ENCODE peak calls at places on chromosomes 5 and 9, in five cellular contexts. X is mammary epithelial cell, Y is brain microvascular endothelial cell, U is IMR-90, H is upper lobe of right lung. T is an unnamed sample.

GRCh38 chr5:140966293-140967225 is at the start of gene PCDHAC2:
- DNase-seq in X (peak; percentile 68), Y (no peak), U (no peak), H (peak; percentile 87), T (peak; percentile 89)

GRCh38 chr5:11222169-11222568 is 461.1 kb upstream of the DAP start:
- DNase-seq in X (peak; percentile 27), Y (no peak), U (no peak), H (no peak), T (no peak)

GRCh38 chr9:1639166-1639565 is 376.0 kb upstream of the SMARCA2 start:
- DNase-seq in X (peak; percentile 11), Y (no peak), U (no peak), H (no peak), T (no peak)

GRCh38 chr5:159469496-159470370 is 139.4 kb upstream of the IL12B start:
- DNase-seq in X (no peak), Y (no peak), U (no peak), H (no peak), T (no peak)

GRCh38 chr9:27198175-27198574 is 89.2 kb downstream of the TEK start:
- DNase-seq in X (peak; percentile 23), Y (no peak), U (peak; percentile 38), H (no peak), T (peak; percentile 53)

GRCh38 chr9:83167126-83167525 is 104.2 kb upstream of the RASEF start:
- DNase-seq in X (peak; percentile 84), Y (no peak), U (no peak), H (no peak), T (no peak)

GRCh38 chr9:110050925-110051355 is 157.0 kb downstream of the C9orf152 start:
- DNase-seq in X (peak; percentile 91), Y (peak; percentile 89), U (peak; percentile 95), H (no peak), T (no peak)

GRCh38 chr9:129225815-129226214 is 47.8 kb upstream of the IER5L start:
- DNase-seq in X (peak; percentile 67), Y (peak; percentile 79), U (peak; percentile 73), H (peak; percentile 77), T (peak; percentile 89)

GRCh38 chr9:89702401-89702800 is 97.6 kb downstream of the GADD45G start:
- DNase-seq in X (no peak), Y (no peak), U (no peak), H (no peak), T (no peak)

GRCh38 chr9:101307524-101308213 is 77.1 kb downstream of the BAAT start:
- DNase-seq in X (peak; percentile 74), Y (no peak), U (no peak), H (no peak), T (no peak)

GRCh38 chr5:26757941-26758340 is 280.4 kb downstream of the CDH9 start:
- DNase-seq in X (no peak), Y (no peak), U (no peak), H (no peak), T (no peak)

GRCh38 chr9:93646640-93647178 is 70.3 kb downstream of the PHF2 start:
- DNase-seq in X (no peak), Y (no peak), U (no peak), H (peak; percentile 45), T (peak; percentile 41)

GRCh38 chr5:132465095-132465707 is 25.4 kb downstream of the IRF1 start:
- DNase-seq in X (no peak), Y (no peak), U (no peak), H (peak; percentile 54), T (no peak)

GRCh38 chr9:109497193-109498165 is 628 bp downstream of the PTPN3 start:
- DNase-seq in X (peak; percentile 77), Y (no peak), U (no peak), H (no peak), T (peak; percentile 67)

GRCh38 chr9:120484162-120484561 is 95.8 kb downstream of the CDK5RAP2 start:
- DNase-seq in X (no peak), Y (no peak), U (no peak), H (no peak), T (no peak)

GRCh38 chr5:67021522-67022316 is 174.9 kb downstream of the CD180 start:
- DNase-seq in X (peak; percentile 58), Y (no peak), U (peak; percentile 50), H (no peak), T (no peak)

GRCh38 chr9:69809304-69809863 is 11.2 kb upstream of the CFAP95 start:
- DNase-seq in X (peak; percentile 17), Y (no peak), U (peak; percentile 21), H (no peak), T (peak; percentile 77)

GRCh38 chr5:73625905-73626811 is at the start of gene ARHGEF28:
- DNase-seq in X (peak; percentile 82), Y (no peak), U (peak; percentile 28), H (peak; percentile 91), T (peak; percentile 83)

GRCh38 chr5:137015540-137016116 is 483.5 kb downstream of the SPOCK1 start:
- DNase-seq in X (no peak), Y (no peak), U (no peak), H (no peak), T (no peak)

GRCh38 chr5:133035224-133035623 is 8.9 kb upstream of the ZCCHC10 start:
- DNase-seq in X (no peak), Y (no peak), U (no peak), H (no peak), T (no peak)

GRCh38 chr5:157308826-157309465 is 43.0 kb downstream of the CYFIP2 start:
- DNase-seq in X (no peak), Y (peak; percentile 47), U (no peak), H (no peak), T (no peak)

GRCh38 chr5:114101153-114101552 is 260.7 kb upstream of the KCNN2 start:
- DNase-seq in X (peak; percentile 17), Y (peak; percentile 67), U (peak; percentile 80), H (no peak), T (no peak)

GRCh38 chr5:30343707-30344106 is 849.8 kb upstream of the CDH6 start:
- DNase-seq in X (no peak), Y (no peak), U (no peak), H (no peak), T (no peak)

GRCh38 chr5:149732500-149733128 is 2.5 kb downstream of the PPARGC1B start:
- DNase-seq in X (peak; percentile 40), Y (peak; percentile 32), U (no peak), H (peak; percentile 63), T (peak; percentile 73)

GRCh38 chr5:143051244-143052058 is 281.3 kb downstream of the ARHGAP26 start:
- DNase-seq in X (peak; percentile 73), Y (peak; percentile 73), U (peak; percentile 90), H (no peak), T (no peak)

GRCh38 chr9:35903049-35903448 is 3.0 kb upstream of the HRCT1 start:
- DNase-seq in X (peak; percentile 59), Y (peak; percentile 33), U (peak; percentile 65), H (no peak), T (peak; percentile 59)

GRCh38 chr9:134316444-134317160 is 9.7 kb upstream of the RXRA start:
- DNase-seq in X (peak; percentile 19), Y (no peak), U (peak; percentile 68), H (peak; percentile 65), T (no peak)

GRCh38 chr9:137694962-137695875 is 76.4 kb downstream of the EHMT1 start:
- DNase-seq in X (no peak), Y (peak; percentile 24), U (no peak), H (peak; percentile 79), T (peak; percentile 93)

GRCh38 chr9:136399176-136400037 is 563 bp downstream of the SNAPC4 start:
- DNase-seq in X (peak; percentile 26), Y (peak; percentile 19), U (no peak), H (no peak), T (peak; percentile 60)

DNA sequence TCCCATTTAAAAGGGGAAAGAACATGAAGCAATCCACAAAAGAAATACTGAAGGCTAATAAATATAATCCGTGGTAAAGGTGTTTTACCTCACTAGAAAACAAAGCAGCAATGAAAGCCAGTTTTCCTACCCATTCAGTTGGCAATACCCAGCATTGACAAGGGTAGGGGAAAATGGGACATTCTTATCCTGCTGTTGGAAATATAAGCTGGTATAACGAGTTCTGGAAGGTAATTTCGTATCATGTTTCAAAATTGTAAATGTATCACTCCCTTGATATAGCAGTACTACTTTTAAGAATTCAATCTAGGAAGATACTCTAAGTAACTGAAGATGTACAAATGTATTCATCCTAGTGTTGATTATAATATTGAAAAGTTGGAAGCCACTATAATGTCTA is 22.9 kb upstream of the RALGPS1 start:
- DNase-seq in X (no peak), Y (no peak), U (no peak), H (no peak), T (no peak)
- TF ChIP-seq CTCF in X (no peak), Y (no peak), U (no peak), H (no peak), T (no peak)

GRCh38 chr9:12956261-12956660 is 181.4 kb downstream of the LURAP1L start:
- DNase-seq in X (no peak), Y (peak; percentile 41), U (no peak), H (no peak), T (no peak)
- H3K27ac ChIP-seq in X (no peak overlapping the region), Y (peak overlapping the region; percentile 49), U (peak overlapping the region; percentile 29), H (no peak overlapping the region), T (no peak overlapping the region)

GRCh38 chr5:24646915-24647314 is 2.1 kb upstream of the CDH10 start:
- DNase-seq in X (no peak), Y (no peak), U (no peak), H (no peak), T (no peak)

GRCh38 chr5:24643880-24644279 is 898 bp downstream of the CDH10 start:
- DNase-seq in X (no peak), Y (no peak), U (no peak), H (no peak), T (no peak)

GRCh38 chr5:24643255-24643654 is 1.5 kb downstream of the CDH10 start:
- DNase-seq in X (no peak), Y (no peak), U (no peak), H (no peak), T (no peak)

GRCh38 chr5:24642022-24642421 is 2.8 kb downstream of the CDH10 start:
- DNase-seq in X (peak; percentile 8), Y (peak; percentile 10), U (peak; percentile 0), H (no peak), T (peak; percentile 54)

DNA sequence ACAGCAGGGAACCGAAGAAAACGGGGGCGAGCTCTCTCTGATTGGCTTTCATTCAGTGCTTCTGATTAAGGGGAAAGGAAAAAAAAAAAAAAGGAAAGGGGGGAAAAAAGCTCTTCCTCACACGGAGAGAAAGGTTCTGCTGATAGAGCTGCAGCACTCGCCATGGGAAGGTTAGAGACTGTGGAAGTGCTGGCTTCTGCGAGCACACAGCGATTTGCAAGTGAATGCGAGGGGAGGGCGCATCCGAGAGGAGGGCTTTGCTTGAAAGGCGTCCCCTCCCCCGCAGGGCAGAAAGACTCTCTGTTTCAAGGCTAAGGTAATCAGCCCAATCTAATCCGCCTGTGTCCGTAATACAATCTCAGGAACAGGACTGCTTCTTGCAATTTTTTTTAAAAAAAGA is at the start of gene CDH10:
- DNase-seq in X (peak; percentile 2), Y (no peak), U (no peak), H (no peak), T (peak; percentile 96)
- H3K4me3 ChIP-seq in X (peak within 1 kb of the TSS; percentile 39), Y (peak within 1 kb of the TSS; percentile 1), U (no peak within 1 kb of the TSS), H (peak within 1 kb of the TSS; percentile 13), T (peak within 1 kb of the TSS; percentile 84)

GRCh38 chr9:76756273-76756650 is 8.0 kb upstream of the PCA3 start:
- DNase-seq in X (peak; percentile 6), Y (peak; percentile 9), U (peak; percentile 41), H (no peak), T (peak; percentile 80)
- TF ChIP-seq CTCF in X (no peak), Y (peak; percentile 42), U (peak; percentile 43), H (peak; percentile 13), T (peak; percentile 70)

GRCh38 chr5:80185095-80185494 is 70.8 kb downstream of the SERINC5 start:
- DNase-seq in X (no peak), Y (no peak), U (no peak), H (no peak), T (no peak)
- H3K27ac ChIP-seq in X (no peak overlapping the region), Y (no peak overlapping the region), U (no peak overlapping the region), H (peak overlapping the region; percentile 60), T (no peak overlapping the region)